ENCODE peak calls at places on chromosomes 4 and X, in ten cellular contexts. G is cardiac fibroblast; K is breast epithelium; Y is CD4-positive, CD25-positive, alpha-beta regulatory T cell; V is GM23248; R is fibroblast of mammary gland; M is activated CD8-positive, alpha-beta memory T cell treated with anti-CD3 and anti-CD28 coated beads for 4 hours; I is GM03348; W is immature natural killer cell; F is MCF 10A. S is an unnamed sample.

GRCh38 chrX:44507292-44507691 is 35.4 kb downstream of the FUNDC1 start:
- DNase-seq in W (no peak), I (no peak), F (no peak), V (no peak), K (no peak), G (no peak), R (no peak), M (no peak), Y (no peak), S (no peak)

GRCh38 chrX:72002886-72003285 is 92.2 kb downstream of the NHSL2 start:
- DNase-seq in F (no peak), W (no peak), R (peak), G (no peak), V (peak), M (no peak), Y (no peak), I (no peak), K (no peak), S (no peak)

GRCh38 chr4:176988226-176988625 is 195.5 kb upstream of the VEGFC start:
- DNase-seq in R (peak), I (peak), G (peak), K (no peak), W (no peak), F (peak), V (peak), Y (no peak), M (no peak), S (no peak)

GRCh38 chrX:74246524-74246923 is 57.5 kb upstream of the ZCCHC13 start:
- DNase-seq in M (no peak), Y (no peak), I (peak), W (no peak), K (no peak), V (peak), R (peak), G (peak), F (peak), S (no peak)

GRCh38 chr4:125334936-125335335 is 20.2 kb downstream of the FAT4 start:
- DNase-seq in I (no peak), V (no peak), Y (no peak), K (no peak), M (no peak), G (no peak), W (no peak), R (no peak), F (no peak), S (no peak)

GRCh38 chr4:44660396-44660795 is 9.0 kb upstream of the YIPF7 start:
- DNase-seq in G (no peak), K (no peak), V (peak), W (no peak), M (no peak), F (no peak), Y (no peak), R (peak), I (no peak), S (no peak)

GRCh38 chrX:112779139-112779538 is 61.5 kb downstream of the AMOT start:
- DNase-seq in M (no peak), G (no peak), Y (no peak), V (no peak), I (no peak), K (no peak), F (no peak), W (no peak), R (no peak), S (no peak)

GRCh38 chrX:45515262-45516215 is 314.9 kb upstream of the DIPK2B start:
- DNase-seq in M (peak), V (peak), Y (peak), I (peak), G (peak), R (peak), K (no peak), W (peak), F (peak), S (peak)

GRCh38 chrX:31212856-31213748 is 141.3 kb upstream of the FTHL17 start:
- DNase-seq in G (no peak), Y (no peak), W (no peak), R (no peak), K (no peak), F (no peak), M (no peak), I (no peak), V (no peak), S (no peak)

GRCh38 chrX:619812-620493 is 10.6 kb upstream of the SHOX start:
- DNase-seq in I (no peak), W (no peak), Y (no peak), G (peak), K (no peak), F (no peak), R (no peak), V (no peak), M (no peak), S (no peak)

GRCh38 chr4:38664704-38665401 is 854 bp downstream of the KLF3 start:
- DNase-seq in V (peak), Y (peak), G (peak), R (peak), I (peak), K (peak), W (peak), F (peak), M (no peak), S (peak)

S was measured in pancreas.